ENCODE peak calls at places on chromosomes 11 and 22, in nine cellular contexts. K is stomach, J is A549, H is tibial artery, D is psoas muscle, B is IMR-90, Y is fibroblast of lung, A is A673, S is HCT116. E is an unnamed sample.

GRCh38 chr11:6319879-6320410 is 356 bp downstream of the CAVIN3 start:
- DNase-seq in K (peak), J (peak), H (peak), D (peak), B (peak), Y (peak), A (no peak), S (peak), E (peak)

GRCh38 chr11:291281-292210 is 2.6 kb downstream of the PGGHG start:
- DNase-seq in K (no peak), J (no peak), H (peak), D (peak), B (no peak), Y (no peak), A (no peak), S (no peak), E (no peak)

GRCh38 chr22:33811686-33812085 is 108.6 kb downstream of the LARGE1 start:
- DNase-seq in K (no peak), J (no peak), H (peak), D (peak), B (peak), Y (peak), A (no peak), S (no peak), E (peak)

GRCh38 chr11:134228625-134229024 is 4.2 kb downstream of the VPS26B start:
- DNase-seq in K (no peak), J (no peak), H (no peak), D (no peak), B (no peak), Y (no peak), A (no peak), S (no peak), E (no peak)

GRCh38 chr11:35187996-35188395 is 49.0 kb downstream of the CD44 start:
- DNase-seq in K (no peak), J (no peak), H (no peak), D (no peak), B (no peak), Y (no peak), A (no peak), S (no peak), E (no peak)

GRCh38 chr11:105960252-105961245 is 61.5 kb downstream of the MSANTD4 start:
- DNase-seq in K (no peak), J (no peak), H (no peak), D (no peak), B (no peak), Y (no peak), A (peak), S (no peak), E (no peak)

GRCh38 chr22:42757475-42757874 is 36.8 kb upstream of the A4GALT start:
- DNase-seq in K (no peak), J (no peak), H (no peak), D (no peak), B (peak), Y (peak), A (no peak), S (no peak), E (no peak)

GRCh38 chr22:50308986-50309600 is 1.6 kb upstream of the PLXNB2 start:
- DNase-seq in K (no peak), J (no peak), H (peak), D (no peak), B (no peak), Y (no peak), A (no peak), S (no peak), E (no peak)

GRCh38 chr11:129787518-129787917 is 28.1 kb upstream of the TMEM45B start:
- DNase-seq in K (no peak), J (no peak), H (no peak), D (no peak), B (no peak), Y (no peak), A (no peak), S (no peak), E (no peak)

GRCh38 chr11:64285885-64286800 is 495 bp downstream of the GPR137 start:
- DNase-seq in K (no peak), J (peak), H (no peak), D (peak), B (no peak), Y (no peak), A (no peak), S (no peak), E (no peak)

GRCh38 chr11:103069367-103069766 is 22.6 kb downstream of the DCUN1D5 start:
- DNase-seq in K (no peak), J (no peak), H (no peak), D (no peak), B (no peak), Y (no peak), A (no peak), S (no peak), E (no peak)

GRCh38 chr11:81070948-81071347 is 1630.1 kb upstream of the TENM4 start:
- DNase-seq in K (no peak), J (no peak), H (no peak), D (no peak), B (no peak), Y (no peak), A (peak), S (no peak), E (no peak)

GRCh38 chr11:67632982-67633755 is 3.4 kb upstream of the NUDT8 start:
- DNase-seq in K (no peak), J (no peak), H (no peak), D (no peak), B (no peak), Y (no peak), A (no peak), S (no peak), E (no peak)

GRCh38 chr11:130485983-130486970 is 37.8 kb downstream of the ADAMTS15 start:
- DNase-seq in K (peak), J (no peak), H (no peak), D (no peak), B (no peak), Y (no peak), A (no peak), S (no peak), E (no peak)

GRCh38 chr11:13448876-13449275 is 14.1 kb downstream of the BTBD10 start:
- DNase-seq in K (no peak), J (no peak), H (no peak), D (peak), B (peak), Y (peak), A (no peak), S (no peak), E (peak)

GRCh38 chr11:60498399-60498798 is 5.8 kb downstream of the MS4A12 start:
- DNase-seq in K (no peak), J (no peak), H (no peak), D (no peak), B (no peak), Y (no peak), A (no peak), S (no peak), E (no peak)

GRCh38 chr11:113577356-113578163 is 102.4 kb upstream of the DRD2 start:
- DNase-seq in K (peak), J (no peak), H (no peak), D (no peak), B (no peak), Y (no peak), A (no peak), S (no peak), E (no peak)

GRCh38 chr11:132632641-132633124 is 899.6 kb downstream of the OPCML start:
- DNase-seq in K (no peak), J (peak), H (no peak), D (no peak), B (peak), Y (peak), A (peak), S (no peak), E (peak)

GRCh38 chr11:11629368-11629767 is 7.6 kb upstream of the GALNT18 start:
- DNase-seq in K (no peak), J (no peak), H (no peak), D (no peak), B (no peak), Y (no peak), A (no peak), S (no peak), E (no peak)

GRCh38 chr11:33767624-33768023 is 6.7 kb downstream of the FBXO3 start:
- DNase-seq in K (no peak), J (no peak), H (no peak), D (no peak), B (no peak), Y (no peak), A (no peak), S (no peak), E (no peak)

GRCh38 chr11:1228921-1229451 is 6.1 kb downstream of the MUC5B start:
- DNase-seq in K (no peak), J (no peak), H (peak), D (peak), B (no peak), Y (no peak), A (no peak), S (no peak), E (no peak)

GRCh38 chr11:28009383-28009782 is 98.6 kb downstream of the KIF18A start:
- DNase-seq in K (no peak), J (peak), H (no peak), D (no peak), B (peak), Y (peak), A (peak), S (no peak), E (peak)

GRCh38 chr11:35237345-35237744 is 98.4 kb downstream of the CD44 start:
- DNase-seq in K (no peak), J (no peak), H (no peak), D (no peak), B (no peak), Y (no peak), A (no peak), S (no peak), E (no peak)

GRCh38 chr22:43279867-43280519 is 63.2 kb downstream of the SCUBE1 start:
- DNase-seq in K (no peak), J (no peak), H (no peak), D (no peak), B (no peak), Y (no peak), A (no peak), S (no peak), E (no peak)

GRCh38 chr11:10561947-10562346 is 6.5 kb downstream of the LYVE1 start:
- DNase-seq in K (no peak), J (no peak), H (no peak), D (no peak), B (no peak), Y (no peak), A (peak), S (no peak), E (peak)

GRCh38 chr11:124640660-124641059 is 18.0 kb downstream of the TBRG1 start:
- DNase-seq in K (no peak), J (no peak), H (no peak), D (no peak), B (no peak), Y (no peak), A (peak), S (no peak), E (no peak)

GRCh38 chr11:2750601-2751522 is 51.1 kb upstream of the KCNQ1OT1 start:
- DNase-seq in K (peak), J (no peak), H (peak), D (peak), B (no peak), Y (no peak), A (peak), S (no peak), E (no peak)

GRCh38 chr11:28086569-28086968 is 21.4 kb downstream of the KIF18A start:
- DNase-seq in K (no peak), J (no peak), H (no peak), D (no peak), B (peak), Y (peak), A (no peak), S (no peak), E (peak)

GRCh38 chr11:102669664-102670063 is 35.9 kb downstream of the MMP27 start:
- DNase-seq in K (no peak), J (no peak), H (no peak), D (no peak), B (peak), Y (no peak), A (no peak), S (no peak), E (no peak)

GRCh38 chr11:112315057-112315720 is 54.5 kb upstream of the PLET1 start:
- DNase-seq in K (no peak), J (no peak), H (no peak), D (no peak), B (no peak), Y (no peak), A (no peak), S (no peak), E (no peak)

GRCh38 chr11:27089746-27090145 is 49.1 kb downstream of the BBOX1 start:
- DNase-seq in K (no peak), J (no peak), H (no peak), D (no peak), B (no peak), Y (no peak), A (no peak), S (no peak), E (no peak)

GRCh38 chr11:62394825-62395538 is 23.9 kb upstream of the SCGB1A1 start:
- DNase-seq in K (peak), J (peak), H (peak), D (peak), B (peak), Y (peak), A (peak), S (peak), E (peak)
- H3K4me3 ChIP-seq in K (peak), J (peak), H (peak), D (peak), B (peak), Y (peak), A (peak), S (no peak), E (peak)

DNA sequence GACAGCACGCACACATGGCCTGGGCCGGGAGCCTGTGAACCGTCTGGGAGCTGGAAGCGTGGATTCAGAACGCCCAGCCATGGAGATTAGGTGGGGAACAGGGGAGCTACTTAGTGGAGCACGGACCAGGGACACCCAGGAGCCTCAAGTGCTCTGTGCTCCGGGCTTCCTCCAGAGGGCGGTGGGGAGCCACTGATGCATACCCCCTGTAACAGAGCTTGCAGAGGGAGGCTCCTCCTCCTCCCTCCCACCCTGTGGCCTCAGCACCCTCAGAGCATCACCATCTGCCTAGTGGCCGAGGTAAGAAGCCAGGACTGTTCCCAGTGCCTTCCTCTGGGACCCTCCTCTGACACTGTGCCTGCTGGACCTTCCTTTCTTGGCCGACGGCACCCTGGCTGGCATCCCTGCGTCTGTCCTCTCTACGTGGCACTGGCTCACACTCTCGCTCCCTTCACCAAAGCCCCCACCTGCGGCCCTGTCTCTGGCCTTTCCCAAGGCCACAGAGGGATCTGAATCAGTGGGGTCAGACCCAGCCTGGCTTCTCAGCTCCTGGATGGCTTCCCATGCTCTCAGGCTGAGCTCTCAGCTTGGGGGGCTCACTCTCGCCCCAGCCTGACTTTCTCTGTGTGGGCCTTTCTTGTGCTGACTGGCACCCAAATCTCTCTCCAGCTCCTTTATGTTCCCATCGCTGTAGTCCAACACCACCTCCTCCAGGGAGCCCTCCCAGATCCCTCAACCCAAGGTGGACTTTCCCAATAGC is 780.9 kb downstream of the BRD1 start:
- DNase-seq in K (no peak), J (peak), H (peak), D (no peak), B (no peak), Y (no peak), A (peak), S (peak), E (no peak)
- TF ChIP-seq CTCF in K (no peak), J (peak), H (no peak), D (no peak), B (no peak), Y (no peak), A (peak), S (peak), E (no peak)

GRCh38 chr22:19118601-19118880 is 3.7 kb downstream of the DGCR2 start:
- DNase-seq in K (no peak), J (no peak), H (no peak), D (no peak), B (no peak), Y (no peak), A (no peak), S (no peak), E (no peak)
- H3K4me3 ChIP-seq in K (no peak), J (no peak), H (no peak), D (no peak), B (no peak), Y (no peak), A (no peak), S (no peak), E (no peak)

DNA sequence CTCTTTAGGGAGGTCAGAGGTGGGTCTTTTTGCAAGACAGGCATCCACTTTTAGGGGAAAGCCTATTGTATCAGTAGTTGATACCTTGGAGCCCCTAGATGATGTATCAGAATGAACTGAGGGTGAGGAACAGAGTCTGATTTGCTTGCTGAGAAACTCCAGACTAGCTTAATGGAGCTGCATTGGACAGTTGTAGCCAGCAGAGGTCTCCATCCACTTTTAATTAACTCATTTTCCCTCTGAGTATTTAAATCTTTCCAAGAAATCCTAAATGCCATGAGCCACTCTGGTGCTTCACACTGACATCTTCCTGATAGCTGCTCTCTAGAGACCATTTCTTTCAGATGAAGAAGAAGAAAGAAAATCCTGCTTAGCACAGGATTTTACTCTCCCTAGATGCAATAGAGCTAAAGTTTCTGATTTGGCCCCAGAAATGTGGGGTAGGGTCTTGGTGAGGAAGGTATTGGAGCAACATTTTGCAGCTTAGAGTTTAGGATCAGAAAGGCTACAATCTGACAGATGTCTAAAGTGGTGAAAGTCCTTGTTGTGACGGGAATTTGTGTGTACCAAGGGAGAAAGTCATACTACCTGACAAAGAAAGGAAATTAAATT is 38.0 kb downstream of the EXT2 start:
- DNase-seq in K (no peak), J (peak), H (no peak), D (no peak), B (peak), Y (peak), A (peak), S (no peak), E (peak)
- TF ChIP-seq CTCF in K (no peak), J (peak), H (peak), D (peak), B (peak), Y (peak), A (peak), S (peak), E (peak)

E was measured in fibroblast of the aortic adventitia.